ENCODE peak calls at places on chromosomes 4 and X, in four cellular contexts. One of them, this sample, is unnamed.

GRCh38 chr4:183589710-183590109 is 69.3 kb downstream of the RWDD4 start:
- DNase-seq in cardiac fibroblast: no peak
- DNase-seq in right atrium auricular region: no peak
- DNase-seq in breast epithelium: no peak
- DNase-seq in this sample: no peak

GRCh38 chr4:83009529-83009928 is 1.1 kb downstream of the LIN54 start:
- DNase-seq in cardiac fibroblast: peak
- DNase-seq in right atrium auricular region: no peak
- DNase-seq in breast epithelium: no peak
- DNase-seq in this sample: no peak

GRCh38 chrX:12567857-12568256 is 223.4 kb upstream of the PRPS2 start:
- DNase-seq in cardiac fibroblast: peak
- DNase-seq in right atrium auricular region: no peak
- DNase-seq in breast epithelium: no peak
- DNase-seq in this sample: no peak

GRCh38 chr4:32847466-32847865 is 2127.3 kb downstream of the PCDH7 start:
- DNase-seq in cardiac fibroblast: peak
- DNase-seq in right atrium auricular region: no peak
- DNase-seq in breast epithelium: no peak
- DNase-seq in this sample: no peak

GRCh38 chrX:44314259-44314734 is 29.2 kb downstream of the EFHC2 start:
- DNase-seq in cardiac fibroblast: peak
- DNase-seq in right atrium auricular region: no peak
- DNase-seq in breast epithelium: no peak
- DNase-seq in this sample: no peak

GRCh38 chr4:139030614-139031235 is 15.1 kb downstream of the NOCT start:
- DNase-seq in cardiac fibroblast: peak
- DNase-seq in right atrium auricular region: peak
- DNase-seq in breast epithelium: peak
- DNase-seq in this sample: peak

GRCh38 chr4:147039991-147040575 is 94.4 kb upstream of the TTC29 start:
- DNase-seq in cardiac fibroblast: no peak
- DNase-seq in right atrium auricular region: no peak
- DNase-seq in breast epithelium: no peak
- DNase-seq in this sample: no peak

GRCh38 chr4:101853028-101853427 is 62.5 kb downstream of the BANK1 start:
- DNase-seq in cardiac fibroblast: no peak
- DNase-seq in right atrium auricular region: no peak
- DNase-seq in breast epithelium: no peak
- DNase-seq in this sample: no peak

GRCh38 chr4:37837446-37837845 is 11.0 kb downstream of the PGM2 start:
- DNase-seq in cardiac fibroblast: peak
- DNase-seq in right atrium auricular region: no peak
- DNase-seq in breast epithelium: no peak
- DNase-seq in this sample: no peak

GRCh38 chrX:104370089-104370488 is 115.4 kb upstream of the ESX1 start:
- DNase-seq in cardiac fibroblast: no peak
- DNase-seq in right atrium auricular region: no peak
- DNase-seq in breast epithelium: peak
- DNase-seq in this sample: no peak

GRCh38 chr4:115454228-115454627 is 340.8 kb upstream of the NDST4 start:
- DNase-seq in cardiac fibroblast: no peak
- DNase-seq in right atrium auricular region: no peak
- DNase-seq in breast epithelium: no peak
- DNase-seq in this sample: no peak

GRCh38 chrX:1477801-1478458 is 25.2 kb upstream of the ASMTL start:
- DNase-seq in cardiac fibroblast: no peak
- DNase-seq in right atrium auricular region: peak
- DNase-seq in breast epithelium: peak
- DNase-seq in this sample: no peak

DNA sequence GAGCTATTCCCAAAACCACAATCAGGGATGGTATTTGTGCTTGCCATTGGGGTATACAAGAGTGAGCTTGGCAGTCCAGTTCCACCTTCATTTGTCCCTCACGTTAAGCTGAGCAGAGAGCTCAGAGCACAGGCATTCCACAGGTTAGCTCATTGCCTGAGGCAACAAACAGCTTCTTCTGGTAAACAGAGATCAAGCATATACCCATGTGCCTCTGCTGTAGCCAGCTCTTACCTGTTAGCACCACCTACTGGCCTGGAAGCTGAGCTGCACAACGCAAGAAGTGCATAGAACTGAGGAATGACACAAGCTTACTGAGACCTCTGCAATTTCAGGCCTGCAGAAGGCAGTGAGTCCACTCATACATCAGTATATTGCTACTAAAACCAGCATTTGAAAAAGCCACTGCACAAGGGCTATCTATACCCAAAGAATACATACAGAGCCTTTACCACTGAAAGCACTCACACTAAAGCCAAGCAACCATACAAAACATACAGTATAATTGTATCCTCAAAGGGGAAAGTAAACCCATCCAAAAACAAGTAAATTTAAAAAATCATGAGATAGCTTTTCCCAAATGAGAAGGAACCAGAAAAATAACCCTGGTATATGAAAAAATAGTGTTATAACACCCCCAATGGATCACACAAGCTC is 258.3 kb upstream of the GABRA2 start:
- DNase-seq in cardiac fibroblast: peak
- DNase-seq in right atrium auricular region: no peak
- DNase-seq in breast epithelium: no peak
- DNase-seq in this sample: no peak
- TF ChIP-seq CTCF in cardiac fibroblast: peak
- TF ChIP-seq CTCF in right atrium auricular region: no peak
- TF ChIP-seq CTCF in breast epithelium: no peak
- TF ChIP-seq CTCF in this sample: peak

DNA sequence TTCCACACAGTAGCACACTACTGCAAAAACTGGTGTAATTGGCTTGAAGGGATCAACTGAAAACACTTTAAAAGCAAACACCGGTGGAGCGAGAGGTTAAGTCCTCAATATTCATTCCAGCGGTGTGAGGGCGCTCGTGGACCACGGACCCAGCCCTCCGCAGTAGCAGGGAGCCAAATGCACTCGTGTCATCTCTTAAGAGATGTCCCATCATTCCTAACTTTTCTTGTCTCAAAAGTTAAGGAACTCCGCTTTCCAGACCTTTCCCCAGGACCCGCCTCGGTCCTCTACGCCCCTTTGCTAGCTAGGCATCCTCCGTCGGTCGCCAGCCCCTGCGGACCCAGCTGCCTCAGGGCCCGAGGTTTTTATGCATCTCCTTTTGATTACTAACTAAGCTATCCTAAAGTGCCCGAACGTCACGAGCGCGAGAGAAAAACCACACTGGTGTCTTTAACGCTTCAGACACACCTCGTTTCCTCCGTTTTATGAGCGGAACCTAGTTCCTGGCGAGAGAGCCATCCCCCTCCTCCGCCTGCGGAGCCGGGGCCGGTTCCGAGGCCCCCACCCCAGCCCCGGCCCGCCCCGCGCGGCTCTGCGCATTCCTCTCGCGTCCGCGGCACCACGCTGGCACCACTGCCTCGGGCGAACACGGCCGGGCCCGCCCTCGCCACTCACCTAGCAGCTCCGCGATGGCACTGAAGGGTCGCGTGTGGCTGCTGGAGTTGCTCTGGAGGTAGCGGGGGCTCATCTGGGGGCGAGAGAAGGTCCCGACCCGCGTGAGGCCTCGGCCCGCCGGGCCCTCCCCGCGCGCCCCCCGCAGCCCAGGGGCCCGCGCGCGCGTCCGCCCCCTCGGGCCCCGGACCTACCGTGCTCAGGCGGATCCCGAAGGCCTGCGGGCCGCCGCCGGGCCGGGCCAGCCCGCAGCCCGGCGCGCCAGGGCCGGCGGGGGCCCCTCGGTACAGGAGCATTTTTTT is 723 bp downstream of the MORC4 start:
- DNase-seq in cardiac fibroblast: peak
- DNase-seq in right atrium auricular region: peak
- DNase-seq in breast epithelium: peak
- DNase-seq in this sample: no peak
- TF ChIP-seq CTCF in cardiac fibroblast: peak
- TF ChIP-seq CTCF in right atrium auricular region: peak
- TF ChIP-seq CTCF in breast epithelium: no peak
- TF ChIP-seq CTCF in this sample: peak

GRCh38 chr4:152072886-152073285 is 312.1 kb upstream of the GATB start:
- DNase-seq in cardiac fibroblast: no peak
- DNase-seq in right atrium auricular region: no peak
- DNase-seq in breast epithelium: no peak
- DNase-seq in this sample: no peak
- TF ChIP-seq CTCF in cardiac fibroblast: no peak
- TF ChIP-seq CTCF in right atrium auricular region: no peak
- TF ChIP-seq CTCF in breast epithelium: no peak
- TF ChIP-seq CTCF in this sample: no peak

DNA sequence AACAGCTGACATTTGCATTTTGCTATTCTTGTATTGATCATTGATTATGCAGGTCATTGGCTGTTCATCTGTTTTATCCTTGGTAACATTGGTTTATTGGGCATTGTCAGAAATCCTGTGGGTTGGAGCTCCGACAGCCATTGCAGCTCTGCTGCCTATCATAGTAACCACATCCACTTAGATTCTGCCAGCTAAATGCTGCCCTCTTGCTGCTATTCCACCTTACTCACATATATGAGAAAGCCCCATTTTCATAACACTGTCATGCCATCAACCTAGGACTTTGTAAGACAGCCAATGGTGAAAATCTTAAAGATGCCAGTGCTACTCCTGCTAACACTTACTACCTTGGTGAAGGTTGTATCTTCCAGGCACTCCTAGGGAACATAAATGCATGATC is 187.3 kb upstream of the CXCL13 start:
- DNase-seq in cardiac fibroblast: no peak
- DNase-seq in right atrium auricular region: no peak
- DNase-seq in breast epithelium: no peak
- DNase-seq in this sample: no peak
- TF ChIP-seq CTCF in cardiac fibroblast: no peak
- TF ChIP-seq CTCF in right atrium auricular region: no peak
- TF ChIP-seq CTCF in breast epithelium: no peak
- TF ChIP-seq CTCF in this sample: no peak

GRCh38 chr4:78296261-78296660 is 239.1 kb downstream of the FRAS1 start:
- DNase-seq in cardiac fibroblast: no peak
- DNase-seq in right atrium auricular region: no peak
- DNase-seq in breast epithelium: no peak
- DNase-seq in this sample: no peak

GRCh38 chr4:78293348-78293747 is 236.2 kb downstream of the FRAS1 start:
- DNase-seq in cardiac fibroblast: peak
- DNase-seq in right atrium auricular region: no peak
- DNase-seq in breast epithelium: no peak
- DNase-seq in this sample: no peak

GRCh38 chr4:78292336-78292735 is 235.2 kb downstream of the FRAS1 start:
- DNase-seq in cardiac fibroblast: no peak
- DNase-seq in right atrium auricular region: no peak
- DNase-seq in breast epithelium: no peak
- DNase-seq in this sample: no peak

GRCh38 chr4:78291277-78291676 is 234.2 kb downstream of the FRAS1 start:
- DNase-seq in cardiac fibroblast: no peak
- DNase-seq in right atrium auricular region: no peak
- DNase-seq in breast epithelium: no peak
- DNase-seq in this sample: no peak

DNA sequence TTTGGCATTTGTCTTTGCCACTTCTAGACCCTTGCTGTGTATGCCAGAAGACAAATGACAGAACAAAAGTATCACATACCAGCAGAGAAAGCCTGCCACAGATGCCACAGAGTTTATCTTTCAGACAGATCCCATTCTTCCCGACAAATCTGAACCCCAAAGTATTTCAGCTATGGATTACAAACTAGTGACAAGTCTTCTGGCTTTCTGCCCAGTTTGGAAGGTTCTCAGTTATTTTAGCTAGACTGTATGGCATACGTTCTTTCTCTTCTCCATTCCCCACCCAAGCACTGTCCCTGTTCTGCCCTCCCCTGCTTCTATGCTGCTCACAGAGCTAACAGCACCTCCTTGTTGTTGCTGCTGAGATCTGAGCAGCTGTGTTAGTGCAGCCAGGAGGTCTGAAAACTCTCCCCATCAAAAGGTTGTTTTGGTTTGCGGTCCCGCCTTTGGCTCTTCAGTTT is 236.7 kb downstream of the FRAS1 start:
- DNase-seq in cardiac fibroblast: peak
- DNase-seq in right atrium auricular region: no peak
- DNase-seq in breast epithelium: no peak
- DNase-seq in this sample: no peak
- TF ChIP-seq CTCF in cardiac fibroblast: no peak
- TF ChIP-seq CTCF in right atrium auricular region: peak
- TF ChIP-seq CTCF in breast epithelium: no peak
- TF ChIP-seq CTCF in this sample: no peak